ENCODE peak calls at places on chromosomes 4 and X, in seven cellular contexts. G is ovary, A is fibroblast of lung, T is spleen, F is sigmoid colon, U is IMR-90, N is dorsolateral prefrontal cortex. Y is an unnamed sample.

GRCh38 chr4:169024762-169025161 is 14.7 kb upstream of the CBR4 start:
- DNase-seq in G (no peak), T (no peak), U (peak), F (no peak), A (peak), N (no peak), Y (no peak)

GRCh38 chrX:40127052-40127451 is 29.3 kb upstream of the BCOR start:
- DNase-seq in U (no peak), A (no peak), G (no peak), N (no peak), F (no peak), T (no peak), Y (no peak)

GRCh38 chr4:125826801-125827200 is 512.0 kb downstream of the FAT4 start:
- DNase-seq in T (no peak), U (peak), F (no peak), N (no peak), G (no peak), A (peak), Y (no peak)

GRCh38 chr4:153929651-153930050 is 140.8 kb upstream of the SFRP2 start:
- DNase-seq in T (no peak), F (no peak), G (no peak), N (no peak), U (no peak), A (no peak), Y (no peak)

GRCh38 chrX:54386314-54386713 is 28.5 kb upstream of the WNK3 start:
- DNase-seq in G (no peak), A (peak), F (no peak), T (no peak), U (peak), N (no peak), Y (no peak)

GRCh38 chr4:168811793-168812651 is 198.0 kb downstream of the CBR4 start:
- DNase-seq in T (no peak), A (peak), U (peak), G (no peak), F (peak), N (no peak), Y (no peak)

GRCh38 chr4:142984871-142985585 is 138.9 kb upstream of the INPP4B start:
- DNase-seq in A (peak), T (no peak), G (no peak), F (no peak), U (peak), N (no peak), Y (no peak)

GRCh38 chr4:15920723-15921591 is 17.6 kb downstream of the FGFBP1 start:
- DNase-seq in N (no peak), G (peak), U (peak), A (peak), T (no peak), F (no peak), Y (peak)

GRCh38 chrX:48071064-48071985 is at the start of gene ZNF630:
- DNase-seq in F (peak), U (peak), N (peak), A (peak), T (peak), G (peak), Y (peak)

GRCh38 chr4:147056951-147057630 is 111.4 kb upstream of the TTC29 start:
- DNase-seq in G (no peak), F (no peak), A (peak), T (no peak), U (peak), N (no peak), Y (no peak)

DNA sequence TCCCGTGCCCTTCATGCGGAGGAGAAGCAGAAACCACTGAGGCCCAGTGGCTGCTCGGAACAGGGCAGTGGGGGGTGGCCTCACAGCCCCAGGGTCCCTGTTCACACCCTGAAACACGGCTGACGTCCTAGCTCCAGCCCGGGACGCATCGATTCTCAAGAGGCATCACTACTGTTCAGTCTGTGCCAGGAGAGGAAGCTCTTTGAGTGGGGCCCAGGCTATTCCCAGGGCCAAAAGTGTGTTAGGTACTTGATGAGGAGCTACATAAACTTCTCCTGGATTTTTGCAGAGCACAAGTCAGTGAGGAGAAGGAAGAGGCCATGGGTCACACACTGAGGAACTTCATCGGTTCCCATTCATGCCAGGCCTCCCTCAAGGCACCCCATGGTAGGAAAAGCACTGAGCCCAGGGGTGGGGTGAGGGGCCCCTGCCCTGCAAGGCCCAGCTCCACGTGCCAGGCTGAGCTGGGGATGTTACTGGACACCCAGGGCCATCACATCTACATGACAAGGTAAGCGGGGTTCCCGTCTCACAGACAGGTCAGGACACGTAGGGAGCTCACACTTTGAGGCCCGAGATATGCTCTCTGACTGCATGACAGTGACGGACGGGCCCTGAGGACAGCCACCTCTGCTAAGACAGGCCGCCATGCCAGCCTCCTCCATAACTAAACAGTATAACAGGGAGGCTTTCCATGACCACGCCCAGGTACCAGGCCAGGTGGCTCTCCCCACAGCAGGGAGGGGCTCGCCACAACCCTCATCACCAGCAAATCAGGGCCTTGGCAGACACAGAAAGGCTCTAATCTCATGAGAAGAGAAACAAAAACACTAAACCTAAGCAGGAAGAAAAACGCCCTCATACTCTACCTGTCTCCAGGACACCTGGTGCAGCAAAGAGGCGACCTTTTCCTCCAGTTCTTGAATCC is 12.4 kb downstream of the TNIP2 start:
- DNase-seq in N (no peak), F (no peak), U (no peak), A (no peak), T (peak), G (peak), Y (no peak)
- H3K4me3 ChIP-seq in N (no peak), F (no peak), U (no peak), A (no peak), T (no peak), G (no peak), Y (no peak)

GRCh38 chr4:66565796-66566195 is 895.5 kb upstream of the EPHA5 start:
- DNase-seq in U (peak), T (no peak), G (no peak), A (peak), N (no peak), F (no peak), Y (no peak)
- H3K27ac ChIP-seq in U (no peak), T (no peak), G (no peak), A (peak), N (no peak), F (no peak), Y (no peak)

DNA sequence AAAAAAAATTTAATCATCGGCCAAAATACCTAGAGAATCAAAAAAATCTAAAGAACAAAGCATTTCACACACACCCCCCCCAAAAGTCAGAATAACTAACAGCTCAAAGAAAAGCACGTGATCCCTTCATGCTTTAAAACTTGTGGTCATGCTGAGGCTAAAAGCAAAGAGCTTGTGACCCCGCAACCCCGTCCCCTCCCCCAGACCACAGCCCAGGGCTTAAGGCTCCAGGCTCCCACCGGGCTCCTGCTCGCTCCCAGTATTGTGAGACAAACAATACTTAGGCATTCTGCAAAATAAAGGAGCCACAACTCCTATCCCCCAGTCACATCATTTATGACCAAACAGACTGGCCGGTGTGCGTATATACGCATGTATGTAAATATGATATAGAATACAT is 62.1 kb upstream of the CCDC160 start:
- DNase-seq in G (no peak), F (no peak), N (no peak), A (no peak), T (no peak), U (no peak), Y (no peak)
- H3K4me3 ChIP-seq in G (no peak), F (no peak), N (no peak), A (no peak), T (no peak), U (no peak), Y (no peak)

GRCh38 chrX:24147165-24147564 is 2.4 kb upstream of the ZFX start:
- DNase-seq in A (no peak), G (no peak), T (no peak), F (no peak), N (no peak), U (no peak), Y (no peak)
- H3K27ac ChIP-seq in A (no peak), G (peak), T (peak), F (peak), N (peak), U (peak), Y (peak)

DNA sequence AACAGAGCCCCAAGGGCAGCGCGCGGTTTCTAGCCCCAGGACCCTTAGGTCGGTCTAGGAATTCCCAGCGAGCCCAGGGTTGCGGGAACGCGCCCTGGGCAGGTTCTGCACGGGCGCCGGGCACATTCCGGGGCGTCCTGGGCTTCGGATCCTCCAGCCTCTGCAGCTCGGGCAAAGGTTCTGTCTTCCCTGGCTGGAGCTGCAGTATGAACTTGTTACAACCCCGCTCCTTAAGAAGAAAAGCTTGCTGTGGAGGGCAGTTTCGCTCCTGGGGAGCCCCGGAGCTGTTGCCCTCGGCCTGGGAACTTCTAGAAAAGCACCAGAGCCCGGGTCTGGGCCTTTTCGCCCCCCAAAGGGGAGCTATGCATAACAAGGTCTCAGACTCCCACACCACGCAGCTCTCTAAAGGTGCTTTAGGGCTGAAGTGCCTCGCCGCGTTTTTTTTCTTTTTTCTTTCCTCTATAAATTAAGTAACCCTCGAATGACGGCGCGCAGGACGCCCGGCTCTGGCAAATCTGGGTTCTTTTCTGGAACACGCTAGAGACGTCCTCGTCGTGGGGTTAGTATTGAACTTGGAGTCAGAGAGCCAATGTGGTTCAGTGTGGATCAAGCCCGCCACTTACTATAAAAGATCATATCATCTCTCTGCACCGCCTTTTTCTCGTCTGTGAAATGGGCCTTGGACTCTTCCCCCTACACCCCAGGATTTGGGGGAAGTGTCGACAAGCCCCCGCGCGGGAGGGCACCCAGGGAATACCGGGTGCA is 5.7 kb downstream of the MSX1 start:
- DNase-seq in F (no peak), T (peak), G (no peak), A (no peak), U (no peak), N (no peak), Y (no peak)
- H3K4me3 ChIP-seq in F (no peak), T (no peak), G (no peak), A (peak), U (peak), N (peak), Y (no peak)

DNA sequence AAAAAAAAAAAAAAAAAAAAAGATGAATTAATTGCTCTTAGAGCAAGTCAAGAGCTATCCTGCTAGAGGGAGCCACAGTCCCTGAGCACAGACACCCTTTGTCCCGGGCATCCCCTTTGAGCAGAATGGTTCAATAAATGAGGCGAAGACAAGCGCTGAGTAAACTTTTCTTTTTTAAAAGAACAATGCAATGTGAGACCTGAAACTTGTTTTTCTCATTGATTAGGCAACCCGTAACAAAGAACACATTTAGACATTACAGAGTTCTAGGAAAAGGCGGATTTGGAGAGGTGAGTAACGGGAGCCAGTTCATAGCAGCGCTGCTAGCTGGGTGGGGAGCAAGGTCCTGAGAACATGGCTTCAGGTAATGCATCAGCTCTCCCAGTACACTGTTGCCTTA is 46.1 kb downstream of the GRK4 start:
- DNase-seq in F (no peak), N (no peak), G (no peak), T (no peak), U (no peak), A (peak), Y (no peak)
- H3K27ac ChIP-seq in F (no peak), N (no peak), G (no peak), T (no peak), U (no peak), A (no peak), Y (no peak)

GRCh38 chr4:40305329-40306193 is 29.6 kb upstream of the CHRNA9 start:
- DNase-seq in U (no peak), T (no peak), G (no peak), A (no peak), F (peak), N (no peak), Y (no peak)
- H3K4me3 ChIP-seq in U (no peak), T (no peak), G (no peak), A (no peak), F (no peak), N (no peak), Y (no peak)

DNA sequence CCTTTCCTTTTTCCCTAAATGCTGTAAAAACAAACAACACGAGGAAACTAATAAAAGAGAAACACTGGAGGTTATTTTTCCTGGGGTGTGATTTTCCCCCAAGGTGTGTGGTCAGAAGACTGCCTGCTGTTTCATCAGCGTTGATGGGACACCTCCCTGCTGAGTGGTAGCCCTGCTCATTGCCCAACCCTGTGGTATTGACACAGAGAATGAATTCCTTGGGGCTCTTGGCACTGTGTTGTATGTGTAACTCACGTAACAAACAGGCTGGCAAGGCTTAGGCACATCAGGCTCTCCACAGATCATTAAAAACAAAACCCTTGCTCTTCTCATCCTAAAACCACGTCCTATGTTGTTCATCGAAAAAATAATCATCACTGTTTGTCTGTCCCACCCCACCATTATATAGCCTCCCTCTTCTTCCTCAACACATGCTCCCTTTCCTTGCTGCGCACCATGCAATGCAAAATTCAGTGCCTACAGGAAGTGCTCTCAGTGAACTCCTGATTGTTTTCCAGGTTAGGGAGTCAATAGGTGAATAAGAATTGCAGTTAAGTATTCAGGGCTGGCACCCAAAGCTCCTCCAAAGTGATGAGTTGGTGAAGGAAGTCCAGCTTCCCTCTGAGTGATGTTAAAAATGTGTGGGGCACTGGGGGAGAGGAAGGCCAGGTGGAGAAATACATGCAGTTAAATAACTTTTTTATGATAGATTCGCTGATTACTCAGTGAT is 11.3 kb upstream of the PUDP start:
- DNase-seq in U (no peak), F (no peak), A (no peak), N (no peak), T (no peak), G (no peak), Y (no peak)
- H3K27ac ChIP-seq in U (no peak), F (no peak), A (no peak), N (no peak), T (no peak), G (no peak), Y (no peak)

GRCh38 chr4:114598191-114599121 is at the start of gene UGT8:
- DNase-seq in T (peak), N (peak), F (no peak), U (no peak), G (no peak), A (peak), Y (peak)

GRCh38 chr4:114600066-114600552 is 1.5 kb downstream of the UGT8 start:
- DNase-seq in N (no peak), A (no peak), U (no peak), F (no peak), T (no peak), G (no peak), Y (no peak)

GRCh38 chr4:114595207-114595606 is 3.4 kb upstream of the UGT8 start:
- DNase-seq in U (no peak), T (no peak), N (no peak), F (no peak), A (no peak), G (no peak), Y (no peak)

GRCh38 chr4:114599231-114600065 is 841 bp downstream of the UGT8 start:
- DNase-seq in T (peak), G (no peak), N (no peak), U (no peak), A (peak), F (no peak), Y (peak)

DNA sequence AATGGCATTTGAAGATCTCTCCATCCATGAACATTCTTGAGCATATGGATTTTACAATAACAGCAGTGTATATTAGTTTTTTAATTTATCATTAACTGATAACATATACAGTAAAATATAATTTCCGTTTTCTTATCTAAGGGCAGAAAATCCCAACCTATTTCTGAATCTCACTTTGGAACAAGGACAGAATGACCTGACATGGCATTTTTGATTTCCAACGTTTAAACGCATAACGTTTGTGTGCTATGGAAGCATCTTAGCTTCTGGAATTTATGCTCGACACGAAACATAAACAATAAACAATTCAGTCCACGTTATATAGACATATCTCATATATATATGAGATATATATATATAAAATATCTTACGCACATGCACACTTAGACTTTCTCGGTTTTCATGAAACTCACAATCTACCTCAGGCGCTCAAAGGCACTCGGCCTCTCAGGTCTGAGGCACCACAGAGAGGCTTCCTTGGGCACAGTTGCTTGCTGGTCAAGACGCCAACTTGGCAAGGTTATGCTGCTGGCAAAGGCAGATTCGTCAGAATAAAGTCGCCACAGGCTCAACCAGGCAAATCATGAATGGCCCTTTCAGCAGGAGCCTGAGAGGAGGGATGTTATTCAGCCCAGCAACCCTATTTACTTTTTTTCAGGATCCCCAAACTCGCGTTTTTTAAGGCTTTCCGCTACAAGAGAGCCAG is 1.0 kb upstream of the UGT8 start:
- DNase-seq in U (no peak), N (no peak), G (no peak), F (no peak), A (no peak), T (no peak), Y (no peak)
- H3K4me3 ChIP-seq in U (no peak), N (peak), G (no peak), F (no peak), A (no peak), T (peak), Y (no peak)

GRCh38 chr4:3179126-3179706 is 69.7 kb upstream of the MSANTD1 start:
- DNase-seq in G (no peak), N (no peak), T (no peak), A (no peak), F (no peak), U (peak), Y (no peak)
- H3K27ac ChIP-seq in G (no peak), N (no peak), T (no peak), A (no peak), F (no peak), U (no peak), Y (no peak)

Y was measured in upper lobe of right lung.